ENCODE peak calls at places on chromosome 22, in four cellular contexts. V is K562, X is HepG2, D is H1. T is an unnamed sample.

GRCh38 chr22:29129644-29130201 is 56.9 kb downstream of the KREMEN1 start:
- DNase-seq in X (no peak), D (no peak), V (no peak), T (no peak)

GRCh38 chr22:28103596-28103995 is 184.5 kb upstream of the PITPNB start:
- DNase-seq in D (no peak), X (no peak), V (no peak), T (no peak)

GRCh38 chr22:23381661-23382427 is 198.2 kb downstream of the IGLL1 start:
- DNase-seq in X (no peak), D (no peak), V (no peak), T (no peak)

GRCh38 chr22:24497879-24498278 is 2.7 kb downstream of the UPB1 start:
- DNase-seq in V (no peak), D (no peak), X (no peak), T (no peak)

GRCh38 chr22:38401336-38402084 is 53.5 kb downstream of the KCNJ4 start:
- DNase-seq in X (peak), D (no peak), V (no peak), T (no peak)

GRCh38 chr22:40482391-40482790 is 112.0 kb downstream of the SGSM3 start:
- DNase-seq in X (no peak), D (no peak), V (no peak), T (no peak)

GRCh38 chr22:49218142-49218541 is 609.5 kb downstream of the BRD1 start:
- DNase-seq in D (peak), X (no peak), V (no peak), T (no peak)

GRCh38 chr22:31106001-31106571 is 1.3 kb downstream of the SELENOM start:
- DNase-seq in D (no peak), X (no peak), V (no peak), T (no peak)

GRCh38 chr22:27629908-27630733 is 171.4 kb downstream of the MN1 start:
- DNase-seq in D (peak), V (no peak), X (no peak), T (no peak)

GRCh38 chr22:38228873-38229740 is 27.3 kb downstream of the MAFF start:
- DNase-seq in V (no peak), X (peak), D (no peak), T (no peak)

GRCh38 chr22:38298312-38299000 is 18.8 kb downstream of the CSNK1E start:
- DNase-seq in X (no peak), V (no peak), D (no peak), T (peak)

GRCh38 chr22:49202226-49202625 is 625.4 kb downstream of the BRD1 start:
- DNase-seq in V (no peak), X (no peak), D (peak), T (no peak)

GRCh38 chr22:28017859-28018258 is 98.8 kb upstream of the PITPNB start:
- DNase-seq in V (no peak), D (no peak), X (no peak), T (no peak)

GRCh38 chr22:28310299-28310698 is 369.3 kb downstream of the TTC28 start:
- DNase-seq in V (no peak), D (no peak), X (peak), T (no peak)

GRCh38 chr22:30828187-30829155 is 133.8 kb downstream of the OSBP2 start:
- DNase-seq in D (peak), X (no peak), V (no peak), T (no peak)

GRCh38 chr22:23542933-23543332 is 37.2 kb downstream of the IGLL1 start:
- DNase-seq in D (no peak), V (no peak), X (no peak), T (no peak)

DNA sequence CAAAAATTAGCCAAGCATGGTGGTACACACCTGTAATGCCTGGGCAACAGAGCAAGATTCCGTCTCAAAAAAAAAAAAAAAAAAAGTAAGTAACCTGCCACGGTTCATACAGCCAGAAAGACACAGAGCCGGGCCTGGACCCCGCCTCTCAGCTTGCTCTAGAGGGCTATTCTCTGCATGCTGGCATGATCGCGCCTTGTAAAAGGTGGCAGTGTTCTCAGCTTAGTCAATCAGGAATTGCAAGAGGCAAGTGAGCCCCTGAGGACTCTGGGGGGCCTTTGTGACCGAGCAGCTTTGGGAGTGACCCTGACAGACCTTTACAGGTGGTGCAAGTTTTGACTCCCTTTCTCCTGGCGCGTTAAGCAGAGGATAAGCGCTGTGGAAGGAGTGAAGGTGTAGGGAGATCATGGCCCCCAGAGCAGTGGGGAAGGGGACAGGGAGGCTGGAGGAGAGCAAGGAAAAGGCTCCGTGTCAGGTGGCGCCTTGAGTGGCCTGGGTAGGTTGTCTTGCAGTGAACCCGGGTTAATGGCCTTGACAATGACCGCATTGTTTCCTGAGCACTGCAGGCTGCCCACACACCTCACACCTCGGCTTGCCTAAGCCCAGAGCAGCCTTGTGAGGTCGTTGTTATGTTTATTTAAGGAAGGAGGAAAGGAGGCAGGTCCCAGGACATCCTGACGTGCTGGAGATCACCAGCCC is 48.9 kb downstream of the CDPF1 start:
- DNase-seq in D (peak), X (peak), V (no peak), T (no peak)
- TF ChIP-seq TAF1 in D (no peak), X (no peak), V (no peak), T (no peak)

GRCh38 chr22:36658900-36659299 is 44.7 kb downstream of the CACNG2 start:
- DNase-seq in V (no peak), X (no peak), D (no peak), T (no peak)

GRCh38 chr22:36660931-36661330 is 42.6 kb downstream of the CACNG2 start:
- DNase-seq in D (no peak), X (no peak), V (no peak), T (no peak)

GRCh38 chr22:36662981-36663380 is 40.6 kb downstream of the CACNG2 start:
- DNase-seq in D (no peak), V (no peak), X (no peak), T (no peak)

GRCh38 chr22:36660510-36660840 is 43.1 kb downstream of the CACNG2 start:
- DNase-seq in D (no peak), V (no peak), X (no peak), T (no peak)

GRCh38 chr22:36659762-36660509 is 43.6 kb downstream of the CACNG2 start:
- DNase-seq in X (peak), D (no peak), V (peak), T (no peak)
- TF ChIP-seq TAF1 in X (peak), D (no peak), V (no peak), T (no peak)

GRCh38 chr22:37218771-37219411 is 6.6 kb upstream of the SSTR3 start:
- DNase-seq in X (no peak), V (no peak), D (no peak), T (peak)
- TF ChIP-seq TAF1 in X (no peak), V (no peak), D (no peak), T (peak)

DNA sequence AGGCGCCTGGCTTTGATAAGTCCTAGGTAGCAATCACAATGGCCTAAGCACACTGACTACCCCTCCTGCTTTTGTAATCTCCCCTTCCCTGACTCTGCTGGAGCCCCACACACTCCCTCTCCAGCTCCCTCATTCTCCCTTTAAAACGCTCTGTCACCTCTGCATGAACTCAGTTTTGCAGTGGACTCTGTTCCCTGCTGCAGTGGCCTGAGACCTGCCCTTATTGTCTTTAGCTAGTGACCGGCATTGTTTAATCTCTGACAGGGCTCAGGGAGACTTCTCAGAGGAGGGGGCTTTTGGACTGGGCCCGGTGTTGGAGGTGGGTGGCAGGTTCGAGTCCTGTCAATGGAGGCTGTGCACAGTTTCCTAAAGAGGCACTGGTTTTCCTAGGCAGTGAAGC is 507.2 kb downstream of the TBC1D22A start:
- DNase-seq in X (peak), V (no peak), D (no peak), T (no peak)
- TF ChIP-seq TAF1 in X (no peak), V (no peak), D (no peak), T (no peak)